ENCODE peak calls at places on chromosomes 4 and X, in four cellular contexts. One of them, this sample, is unnamed.

GRCh38 chr4:141131738-141132688 is 1.3 kb downstream of the RNF150 start:
- DNase-seq in H9: peak
- DNase-seq in neuronal stem cell: peak
- DNase-seq in trophoblast cell: peak
- DNase-seq in this sample: peak

GRCh38 chr4:16794816-16795445 is 103.5 kb downstream of the LDB2 start:
- DNase-seq in H9: peak
- DNase-seq in neuronal stem cell: peak
- DNase-seq in trophoblast cell: peak
- DNase-seq in this sample: peak

GRCh38 chr4:106421441-106422296 is 53.1 kb upstream of the GIMD1 start:
- DNase-seq in trophoblast cell: peak
- DNase-seq in H9: no peak
- DNase-seq in neuronal stem cell: no peak
- DNase-seq in this sample: peak

GRCh38 chr4:33850503-33850902 is 2393.8 kb downstream of the ARAP2 start:
- DNase-seq in neuronal stem cell: no peak
- DNase-seq in trophoblast cell: no peak
- DNase-seq in H9: no peak
- DNase-seq in this sample: no peak

GRCh38 chr4:154186888-154187287 is 304.7 kb downstream of the DCHS2 start:
- DNase-seq in trophoblast cell: no peak
- DNase-seq in H9: no peak
- DNase-seq in neuronal stem cell: no peak
- DNase-seq in this sample: no peak

GRCh38 chr4:52037730-52038108 is 380 bp downstream of the SGCB start:
- DNase-seq in H9: peak
- DNase-seq in neuronal stem cell: no peak
- DNase-seq in trophoblast cell: no peak
- DNase-seq in this sample: peak

GRCh38 chr4:9997881-9998280 is 23.4 kb downstream of the SLC2A9 start:
- DNase-seq in neuronal stem cell: no peak
- DNase-seq in trophoblast cell: no peak
- DNase-seq in H9: no peak
- DNase-seq in this sample: no peak

GRCh38 chrX:101203782-101204351 is 15.7 kb upstream of the DRP2 start:
- DNase-seq in H9: no peak
- DNase-seq in trophoblast cell: peak
- DNase-seq in neuronal stem cell: no peak
- DNase-seq in this sample: no peak

GRCh38 chrX:8044861-8045434 is 117.7 kb upstream of the PNPLA4 start:
- DNase-seq in neuronal stem cell: no peak
- DNase-seq in trophoblast cell: peak
- DNase-seq in H9: no peak
- DNase-seq in this sample: no peak

GRCh38 chr4:168891086-168891485 is 119.0 kb downstream of the CBR4 start:
- DNase-seq in trophoblast cell: no peak
- DNase-seq in neuronal stem cell: no peak
- DNase-seq in H9: no peak
- DNase-seq in this sample: no peak

GRCh38 chr4:87047281-87047798 is 112.5 kb downstream of the AFF1 start:
- DNase-seq in H9: no peak
- DNase-seq in neuronal stem cell: no peak
- DNase-seq in trophoblast cell: peak
- DNase-seq in this sample: peak

GRCh38 chr4:85824166-85824945 is 349.4 kb downstream of the ARHGAP24 start:
- DNase-seq in trophoblast cell: no peak
- DNase-seq in neuronal stem cell: no peak
- DNase-seq in H9: no peak
- DNase-seq in this sample: no peak

GRCh38 chrX:136629084-136629750 is 18.7 kb upstream of the CD40LG start:
- DNase-seq in H9: no peak
- DNase-seq in trophoblast cell: no peak
- DNase-seq in neuronal stem cell: no peak
- DNase-seq in this sample: no peak

GRCh38 chrX:148161661-148162060 is 180.5 kb downstream of the FMR1NB start:
- DNase-seq in neuronal stem cell: no peak
- DNase-seq in H9: no peak
- DNase-seq in trophoblast cell: no peak
- DNase-seq in this sample: no peak

GRCh38 chrX:134025986-134026731 is 40.8 kb upstream of the GPC3 start:
- DNase-seq in H9: peak
- DNase-seq in neuronal stem cell: no peak
- DNase-seq in trophoblast cell: no peak
- DNase-seq in this sample: peak

GRCh38 chr4:174532479-174532878 is 10.2 kb upstream of the HPGD start:
- DNase-seq in neuronal stem cell: no peak
- DNase-seq in H9: no peak
- DNase-seq in trophoblast cell: no peak
- DNase-seq in this sample: no peak

GRCh38 chr4:153535735-153536494 is 69.8 kb downstream of the TMEM131L start:
- DNase-seq in H9: peak
- DNase-seq in trophoblast cell: peak
- DNase-seq in neuronal stem cell: no peak
- DNase-seq in this sample: peak

GRCh38 chrX:137848291-137848905 is 282.5 kb downstream of the ZIC3 start:
- DNase-seq in neuronal stem cell: no peak
- DNase-seq in H9: peak
- DNase-seq in trophoblast cell: no peak
- DNase-seq in this sample: peak

GRCh38 chr4:8589336-8589735 is 3.2 kb upstream of the CPZ start:
- DNase-seq in neuronal stem cell: no peak
- DNase-seq in H9: no peak
- DNase-seq in trophoblast cell: no peak
- DNase-seq in this sample: no peak

GRCh38 chr4:169620846-169621228 is 459 bp downstream of the CLCN3 start:
- DNase-seq in neuronal stem cell: peak
- DNase-seq in trophoblast cell: peak
- DNase-seq in H9: no peak
- DNase-seq in this sample: peak

GRCh38 chrX:139126493-139126892 is 404.0 kb upstream of the F9 start:
- DNase-seq in trophoblast cell: peak
- DNase-seq in neuronal stem cell: peak
- DNase-seq in H9: peak
- DNase-seq in this sample: peak

GRCh38 chr4:13207224-13207623 is 276.9 kb downstream of the RAB28 start:
- DNase-seq in neuronal stem cell: no peak
- DNase-seq in H9: no peak
- DNase-seq in trophoblast cell: no peak
- DNase-seq in this sample: no peak

GRCh38 chrX:68060506-68061205 is 372.6 kb downstream of the OPHN1 start:
- DNase-seq in trophoblast cell: no peak
- DNase-seq in neuronal stem cell: no peak
- DNase-seq in H9: peak
- DNase-seq in this sample: no peak

GRCh38 chrX:136909119-136909705 is 28.7 kb upstream of the RBMX start:
- DNase-seq in H9: peak
- DNase-seq in trophoblast cell: peak
- DNase-seq in neuronal stem cell: peak
- DNase-seq in this sample: peak

GRCh38 chrX:42443267-42443666 is 334.7 kb downstream of the PPP1R2C start:
- DNase-seq in trophoblast cell: no peak
- DNase-seq in H9: no peak
- DNase-seq in neuronal stem cell: no peak
- DNase-seq in this sample: no peak

GRCh38 chr4:34170941-34171340 is 2073.4 kb downstream of the ARAP2 start:
- DNase-seq in trophoblast cell: no peak
- DNase-seq in H9: no peak
- DNase-seq in neuronal stem cell: no peak
- DNase-seq in this sample: no peak

GRCh38 chrX:7318246-7318645 is 170.3 kb upstream of the PUDP start:
- DNase-seq in neuronal stem cell: no peak
- DNase-seq in trophoblast cell: peak
- DNase-seq in H9: no peak
- DNase-seq in this sample: no peak

GRCh38 chrX:17917945-17918577 is 57.0 kb upstream of the RAI2 start:
- DNase-seq in H9: no peak
- DNase-seq in trophoblast cell: no peak
- DNase-seq in neuronal stem cell: no peak
- DNase-seq in this sample: no peak

GRCh38 chrX:118259213-118259612 is 86.7 kb upstream of the WDR44 start:
- DNase-seq in neuronal stem cell: no peak
- DNase-seq in H9: no peak
- DNase-seq in trophoblast cell: no peak
- DNase-seq in this sample: no peak

GRCh38 chrX:153970398-153971123 is 1.1 kb downstream of the HCFC1 start:
- DNase-seq in neuronal stem cell: peak
- DNase-seq in trophoblast cell: peak
- DNase-seq in H9: peak
- DNase-seq in this sample: peak

GRCh38 chr4:183469936-183470335 is 25.5 kb downstream of the CDKN2AIP start:
- DNase-seq in H9: no peak
- DNase-seq in neuronal stem cell: no peak
- DNase-seq in trophoblast cell: no peak
- DNase-seq in this sample: no peak

GRCh38 chr4:123170843-123171242 is 225.8 kb upstream of the SPRY1 start:
- DNase-seq in trophoblast cell: no peak
- DNase-seq in H9: no peak
- DNase-seq in neuronal stem cell: no peak
- DNase-seq in this sample: no peak

GRCh38 chr4:153518001-153518400 is 51.8 kb downstream of the TMEM131L start:
- DNase-seq in neuronal stem cell: no peak
- DNase-seq in trophoblast cell: no peak
- DNase-seq in H9: no peak
- DNase-seq in this sample: no peak

DNA sequence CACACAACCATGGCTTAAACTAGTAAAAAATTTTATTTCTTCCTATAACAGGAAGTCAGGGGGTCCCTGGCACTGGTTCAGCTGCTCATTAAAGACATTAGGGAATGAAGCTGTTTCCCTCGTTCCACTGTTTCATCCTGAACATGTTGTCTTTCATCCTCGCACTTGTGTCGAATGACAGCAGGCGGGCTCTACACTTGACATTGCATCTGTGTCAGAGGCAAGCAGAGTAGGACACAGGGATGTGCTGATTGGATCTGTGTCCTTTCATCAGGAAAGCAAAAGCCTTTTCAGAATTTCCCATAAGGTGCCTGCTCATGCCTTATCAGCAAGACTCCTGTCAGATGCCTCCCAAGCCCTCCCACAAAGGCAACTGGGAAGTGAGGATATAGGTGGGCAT is 22.8 kb upstream of the C1QTNF7 start:
- DNase-seq in H9: no peak
- DNase-seq in neuronal stem cell: no peak
- DNase-seq in trophoblast cell: no peak
- DNase-seq in this sample: no peak
- H3K4ac ChIP-seq in H9: no peak
- H3K4ac ChIP-seq in neuronal stem cell: no peak
- H3K4ac ChIP-seq in trophoblast cell: no peak
- H3K4ac ChIP-seq in this sample: no peak

GRCh38 chr4:156118821-156119220 is 165.2 kb upstream of the CTSO start:
- DNase-seq in neuronal stem cell: no peak
- DNase-seq in H9: no peak
- DNase-seq in trophoblast cell: no peak
- DNase-seq in this sample: no peak
- H3K4ac ChIP-seq in neuronal stem cell: no peak
- H3K4ac ChIP-seq in H9: no peak
- H3K4ac ChIP-seq in trophoblast cell: no peak
- H3K4ac ChIP-seq in this sample: no peak

GRCh38 chr4:76758290-76758882 is 139.6 kb downstream of the SOWAHB start:
- DNase-seq in neuronal stem cell: peak
- DNase-seq in trophoblast cell: peak
- DNase-seq in H9: no peak
- DNase-seq in this sample: peak
- H3K4ac ChIP-seq in neuronal stem cell: no peak
- H3K4ac ChIP-seq in trophoblast cell: no peak
- H3K4ac ChIP-seq in H9: no peak
- H3K4ac ChIP-seq in this sample: no peak

GRCh38 chr4:24775750-24776149 is 19.6 kb upstream of the SOD3 start:
- DNase-seq in H9: no peak
- DNase-seq in neuronal stem cell: no peak
- DNase-seq in trophoblast cell: no peak
- DNase-seq in this sample: no peak

GRCh38 chr4:24775209-24775608 is 20.2 kb upstream of the SOD3 start:
- DNase-seq in H9: no peak
- DNase-seq in neuronal stem cell: no peak
- DNase-seq in trophoblast cell: no peak
- DNase-seq in this sample: no peak

GRCh38 chr4:24780936-24781538 is 14.3 kb upstream of the SOD3 start:
- DNase-seq in trophoblast cell: no peak
- DNase-seq in H9: no peak
- DNase-seq in neuronal stem cell: no peak
- DNase-seq in this sample: no peak

GRCh38 chr4:24777528-24777927 is 17.8 kb upstream of the SOD3 start:
- DNase-seq in H9: no peak
- DNase-seq in neuronal stem cell: no peak
- DNase-seq in trophoblast cell: no peak
- DNase-seq in this sample: no peak

GRCh38 chr4:24778427-24779225 is 16.7 kb upstream of the SOD3 start:
- DNase-seq in neuronal stem cell: no peak
- DNase-seq in H9: no peak
- DNase-seq in trophoblast cell: peak
- DNase-seq in this sample: no peak
- H3K4ac ChIP-seq in neuronal stem cell: no peak
- H3K4ac ChIP-seq in H9: no peak
- H3K4ac ChIP-seq in trophoblast cell: no peak
- H3K4ac ChIP-seq in this sample: no peak

GRCh38 chr4:151810476-151810875 is 49.7 kb upstream of the GATB start:
- DNase-seq in H9: no peak
- DNase-seq in trophoblast cell: no peak
- DNase-seq in neuronal stem cell: no peak
- DNase-seq in this sample: no peak
- H3K4ac ChIP-seq in H9: no peak
- H3K4ac ChIP-seq in trophoblast cell: no peak
- H3K4ac ChIP-seq in neuronal stem cell: no peak
- H3K4ac ChIP-seq in this sample: no peak

DNA sequence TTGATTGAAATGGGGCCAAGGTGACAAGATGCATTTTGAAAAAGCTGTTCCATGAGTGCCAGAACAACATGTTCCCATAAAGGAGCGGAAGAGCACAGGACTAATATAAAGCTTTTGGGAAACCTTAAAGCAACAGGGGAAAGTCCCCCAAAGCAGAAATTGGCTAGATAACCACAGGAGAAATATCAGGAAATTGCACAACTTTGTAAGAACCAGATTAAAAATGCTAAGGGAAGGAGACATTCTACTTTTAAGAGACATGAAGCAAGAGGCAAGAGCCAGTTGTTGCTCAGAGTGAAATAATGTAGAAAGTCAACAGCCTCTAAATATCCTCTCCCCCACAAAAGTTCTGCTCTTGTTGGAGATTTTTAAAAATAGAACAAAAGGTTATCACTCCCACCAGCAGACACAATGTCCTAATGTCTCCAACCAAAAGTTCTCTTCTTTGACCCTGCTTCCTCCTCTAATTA is 85.2 kb upstream of the LNX1 start:
- DNase-seq in H9: no peak
- DNase-seq in neuronal stem cell: no peak
- DNase-seq in trophoblast cell: no peak
- DNase-seq in this sample: no peak
- H3K4ac ChIP-seq in H9: no peak
- H3K4ac ChIP-seq in neuronal stem cell: no peak
- H3K4ac ChIP-seq in trophoblast cell: no peak
- H3K4ac ChIP-seq in this sample: no peak

This sample was measured in mesendoderm.